ENCODE peak calls at places on chromosomes 12 and 14, in nine cellular contexts. One of them, this sample, is unnamed.

GRCh38 chr14:74065746-74066575 is 18.3 kb downstream of the ALDH6A1 start:
- DNase-seq in cardiac muscle cell: no peak
- DNase-seq in AG10803: no peak
- DNase-seq in ascending aorta: no peak
- DNase-seq in uterus: no peak
- DNase-seq in fibroblast of lung: peak; percentile 75
- DNase-seq in naive thymus-derived CD4-positive, alpha-beta T cell: no peak
- DNase-seq in CD8-positive, alpha-beta T cell: no peak
- DNase-seq in cardiac fibroblast: peak; percentile 40
- DNase-seq in this sample: no peak

GRCh38 chr12:29609431-29610215 is 112.1 kb upstream of the OVCH1 start:
- DNase-seq in cardiac muscle cell: peak; percentile 61
- DNase-seq in AG10803: no peak
- DNase-seq in ascending aorta: no peak
- DNase-seq in uterus: no peak
- DNase-seq in fibroblast of lung: no peak
- DNase-seq in naive thymus-derived CD4-positive, alpha-beta T cell: no peak
- DNase-seq in CD8-positive, alpha-beta T cell: no peak
- DNase-seq in cardiac fibroblast: peak; percentile 60
- DNase-seq in this sample: no peak

GRCh38 chr14:22556021-22556989 is 32.7 kb downstream of the DAD1 start:
- DNase-seq in cardiac muscle cell: no peak
- DNase-seq in AG10803: peak; percentile 62
- DNase-seq in ascending aorta: no peak
- DNase-seq in uterus: peak; percentile 65
- DNase-seq in fibroblast of lung: peak; percentile 65
- DNase-seq in naive thymus-derived CD4-positive, alpha-beta T cell: peak; percentile 99
- DNase-seq in CD8-positive, alpha-beta T cell: peak; percentile 93
- DNase-seq in cardiac fibroblast: peak; percentile 50
- DNase-seq in this sample: no peak

GRCh38 chr12:88036368-88036965 is 7.3 kb upstream of the C12orf50 start:
- DNase-seq in cardiac muscle cell: no peak
- DNase-seq in AG10803: peak; percentile 76
- DNase-seq in ascending aorta: no peak
- DNase-seq in uterus: no peak
- DNase-seq in fibroblast of lung: peak; percentile 66
- DNase-seq in naive thymus-derived CD4-positive, alpha-beta T cell: no peak
- DNase-seq in CD8-positive, alpha-beta T cell: no peak
- DNase-seq in cardiac fibroblast: peak; percentile 30
- DNase-seq in this sample: peak; percentile 31

GRCh38 chr12:52455818-52456217 is 3.9 kb upstream of the KRT6B start:
- DNase-seq in cardiac muscle cell: no peak
- DNase-seq in AG10803: no peak
- DNase-seq in ascending aorta: no peak
- DNase-seq in uterus: no peak
- DNase-seq in fibroblast of lung: peak; percentile 11
- DNase-seq in naive thymus-derived CD4-positive, alpha-beta T cell: no peak
- DNase-seq in CD8-positive, alpha-beta T cell: no peak
- DNase-seq in cardiac fibroblast: peak; percentile 86
- DNase-seq in this sample: no peak

GRCh38 chr14:77730976-77731497 is 23.1 kb downstream of the SLIRP start:
- DNase-seq in cardiac muscle cell: no peak
- DNase-seq in AG10803: peak; percentile 69
- DNase-seq in ascending aorta: no peak
- DNase-seq in uterus: no peak
- DNase-seq in fibroblast of lung: peak; percentile 45
- DNase-seq in naive thymus-derived CD4-positive, alpha-beta T cell: no peak
- DNase-seq in CD8-positive, alpha-beta T cell: no peak
- DNase-seq in cardiac fibroblast: no peak
- DNase-seq in this sample: no peak

GRCh38 chr12:40942326-40942725 is 245.8 kb upstream of the PDZRN4 start:
- DNase-seq in cardiac muscle cell: peak; percentile 33
- DNase-seq in AG10803: peak; percentile 23
- DNase-seq in ascending aorta: no peak
- DNase-seq in uterus: no peak
- DNase-seq in fibroblast of lung: no peak
- DNase-seq in naive thymus-derived CD4-positive, alpha-beta T cell: no peak
- DNase-seq in CD8-positive, alpha-beta T cell: no peak
- DNase-seq in cardiac fibroblast: no peak
- DNase-seq in this sample: no peak

GRCh38 chr14:68065322-68065721 is 245.7 kb downstream of the RAD51B start:
- DNase-seq in cardiac muscle cell: no peak
- DNase-seq in AG10803: no peak
- DNase-seq in ascending aorta: no peak
- DNase-seq in uterus: no peak
- DNase-seq in fibroblast of lung: no peak
- DNase-seq in naive thymus-derived CD4-positive, alpha-beta T cell: no peak
- DNase-seq in CD8-positive, alpha-beta T cell: no peak
- DNase-seq in cardiac fibroblast: no peak
- DNase-seq in this sample: no peak

GRCh38 chr12:98137278-98137677 is 378.1 kb upstream of the TMPO start:
- DNase-seq in cardiac muscle cell: no peak
- DNase-seq in AG10803: no peak
- DNase-seq in ascending aorta: no peak
- DNase-seq in uterus: no peak
- DNase-seq in fibroblast of lung: no peak
- DNase-seq in naive thymus-derived CD4-positive, alpha-beta T cell: no peak
- DNase-seq in CD8-positive, alpha-beta T cell: no peak
- DNase-seq in cardiac fibroblast: no peak
- DNase-seq in this sample: no peak

GRCh38 chr12:45050751-45051489 is at the start of gene DBX2:
- DNase-seq in cardiac muscle cell: peak; percentile 52
- DNase-seq in AG10803: no peak
- DNase-seq in ascending aorta: no peak
- DNase-seq in uterus: no peak
- DNase-seq in fibroblast of lung: peak; percentile 1
- DNase-seq in naive thymus-derived CD4-positive, alpha-beta T cell: no peak
- DNase-seq in CD8-positive, alpha-beta T cell: no peak
- DNase-seq in cardiac fibroblast: peak; percentile 1
- DNase-seq in this sample: no peak

GRCh38 chr14:52314521-52315354 is 626 bp downstream of the PTGER2 start:
- DNase-seq in cardiac muscle cell: peak; percentile 31
- DNase-seq in AG10803: peak; percentile 20
- DNase-seq in ascending aorta: no peak
- DNase-seq in uterus: peak; percentile 36
- DNase-seq in fibroblast of lung: no peak
- DNase-seq in naive thymus-derived CD4-positive, alpha-beta T cell: peak; percentile 37
- DNase-seq in CD8-positive, alpha-beta T cell: peak; percentile 16
- DNase-seq in cardiac fibroblast: no peak
- DNase-seq in this sample: no peak

GRCh38 chr14:52313903-52314481 is at the start of gene PTGER2:
- DNase-seq in cardiac muscle cell: peak; percentile 64
- DNase-seq in AG10803: peak; percentile 80
- DNase-seq in ascending aorta: peak; percentile 60
- DNase-seq in uterus: peak; percentile 92
- DNase-seq in fibroblast of lung: peak; percentile 96
- DNase-seq in naive thymus-derived CD4-positive, alpha-beta T cell: peak; percentile 46
- DNase-seq in CD8-positive, alpha-beta T cell: peak; percentile 66
- DNase-seq in cardiac fibroblast: peak; percentile 92
- DNase-seq in this sample: peak; percentile 95

GRCh38 chr14:52315355-52315718 is 1.2 kb downstream of the PTGER2 start:
- DNase-seq in cardiac muscle cell: no peak
- DNase-seq in AG10803: no peak
- DNase-seq in ascending aorta: no peak
- DNase-seq in uterus: peak; percentile 34
- DNase-seq in fibroblast of lung: peak; percentile 72
- DNase-seq in naive thymus-derived CD4-positive, alpha-beta T cell: peak; percentile 35
- DNase-seq in CD8-positive, alpha-beta T cell: no peak
- DNase-seq in cardiac fibroblast: peak; percentile 35
- DNase-seq in this sample: no peak

GRCh38 chr14:52313493-52313881 is 625 bp upstream of the PTGER2 start:
- DNase-seq in cardiac muscle cell: no peak
- DNase-seq in AG10803: peak; percentile 25
- DNase-seq in ascending aorta: no peak
- DNase-seq in uterus: no peak
- DNase-seq in fibroblast of lung: peak; percentile 61
- DNase-seq in naive thymus-derived CD4-positive, alpha-beta T cell: peak; percentile 27
- DNase-seq in CD8-positive, alpha-beta T cell: no peak
- DNase-seq in cardiac fibroblast: no peak
- DNase-seq in this sample: no peak

DNA sequence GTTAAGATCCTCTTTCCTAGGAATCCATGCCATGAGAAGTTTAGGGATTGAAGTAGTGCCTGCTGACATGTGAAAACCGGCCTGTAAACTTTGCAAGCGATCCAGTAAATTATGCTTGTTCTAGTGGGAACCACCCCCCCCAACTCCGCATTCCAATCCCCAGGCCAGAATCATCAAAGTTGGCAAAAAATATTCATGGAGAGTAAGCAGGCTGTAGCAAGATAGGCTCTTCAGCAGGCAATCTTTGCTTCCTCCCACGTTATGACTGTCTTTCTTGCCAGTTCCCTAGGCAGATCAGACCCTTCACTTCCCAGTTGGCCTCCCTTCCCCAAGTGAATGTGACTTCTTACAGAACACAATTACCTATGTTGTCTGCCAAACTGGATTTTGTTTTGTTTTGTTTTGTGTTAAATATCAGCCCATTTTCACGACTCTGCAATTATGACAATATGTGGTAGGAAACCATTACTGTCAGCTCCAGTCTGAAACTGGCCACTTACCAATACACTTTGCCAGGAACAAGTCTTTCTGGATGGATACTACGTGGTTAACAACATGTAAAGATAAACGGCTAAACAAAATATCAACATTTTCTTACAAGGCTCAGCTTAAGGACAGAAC is 1.1 kb upstream of the PTGER2 start:
- DNase-seq in cardiac muscle cell: no peak
- DNase-seq in AG10803: peak; percentile 68
- DNase-seq in ascending aorta: no peak
- DNase-seq in uterus: peak; percentile 47
- DNase-seq in fibroblast of lung: peak; percentile 91
- DNase-seq in naive thymus-derived CD4-positive, alpha-beta T cell: no peak
- DNase-seq in CD8-positive, alpha-beta T cell: no peak
- DNase-seq in cardiac fibroblast: peak; percentile 56
- DNase-seq in this sample: peak; percentile 58
- H3K4me3 ChIP-seq in cardiac muscle cell: no peak overlapping the region
- H3K4me3 ChIP-seq in AG10803: peak overlapping the region; percentile 77
- H3K4me3 ChIP-seq in ascending aorta: no peak overlapping the region
- H3K4me3 ChIP-seq in uterus: peak overlapping the region; percentile 50
- H3K4me3 ChIP-seq in fibroblast of lung: peak overlapping the region; percentile 94
- H3K4me3 ChIP-seq in naive thymus-derived CD4-positive, alpha-beta T cell: peak overlapping the region; percentile 80
- H3K4me3 ChIP-seq in CD8-positive, alpha-beta T cell: peak overlapping the region; percentile 85
- H3K4me3 ChIP-seq in cardiac fibroblast: no peak overlapping the region
- H3K4me3 ChIP-seq in this sample: peak overlapping the region; percentile 93

DNA sequence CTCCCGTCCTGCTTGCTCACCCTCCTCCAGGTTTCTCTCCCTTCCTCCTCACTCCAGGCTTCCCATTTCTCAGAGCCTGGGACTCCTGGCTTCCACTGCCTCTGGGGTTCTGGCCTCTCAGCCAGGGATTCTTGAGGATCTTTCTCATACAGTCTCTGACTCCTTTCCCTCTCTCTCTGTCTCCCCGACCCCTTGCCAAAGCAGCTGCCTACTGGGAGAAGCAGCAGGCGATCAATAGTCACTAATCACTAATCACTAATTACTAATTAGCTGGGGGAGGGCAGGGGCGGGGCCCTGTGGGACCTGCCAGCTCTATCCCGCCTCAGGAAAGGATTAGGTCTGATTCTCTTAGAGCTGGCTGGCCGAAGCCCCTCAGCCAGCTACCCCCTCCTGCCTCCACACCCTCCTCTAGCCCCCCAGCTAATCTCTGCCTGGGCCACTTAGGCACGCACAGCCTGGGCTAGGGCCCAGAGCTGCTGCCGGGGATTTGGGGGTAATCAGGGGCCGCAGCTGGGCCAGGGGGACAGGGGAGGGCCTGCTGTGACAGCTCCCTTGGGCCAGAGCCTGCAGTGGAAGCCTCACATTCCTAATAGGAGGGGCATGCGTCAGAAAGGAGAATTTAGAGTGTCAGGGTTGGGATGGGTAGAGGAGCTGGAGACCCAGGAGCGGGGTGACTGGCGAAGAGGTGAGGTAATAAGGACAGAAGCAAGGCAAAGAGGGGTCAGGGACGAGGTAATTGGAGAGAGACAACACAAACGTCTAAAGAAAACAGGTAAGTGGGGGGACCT is 2.8 kb downstream of the NXPH4 start:
- DNase-seq in cardiac muscle cell: no peak
- DNase-seq in AG10803: no peak
- DNase-seq in ascending aorta: no peak
- DNase-seq in uterus: no peak
- DNase-seq in fibroblast of lung: no peak
- DNase-seq in naive thymus-derived CD4-positive, alpha-beta T cell: no peak
- DNase-seq in CD8-positive, alpha-beta T cell: no peak
- DNase-seq in cardiac fibroblast: no peak
- DNase-seq in this sample: no peak
- H3K4me3 ChIP-seq in cardiac muscle cell: no peak overlapping the region
- H3K4me3 ChIP-seq in AG10803: no peak overlapping the region
- H3K4me3 ChIP-seq in ascending aorta: no peak overlapping the region
- H3K4me3 ChIP-seq in uterus: no peak overlapping the region
- H3K4me3 ChIP-seq in fibroblast of lung: no peak overlapping the region
- H3K4me3 ChIP-seq in naive thymus-derived CD4-positive, alpha-beta T cell: no peak overlapping the region
- H3K4me3 ChIP-seq in CD8-positive, alpha-beta T cell: no peak overlapping the region
- H3K4me3 ChIP-seq in cardiac fibroblast: no peak overlapping the region
- H3K4me3 ChIP-seq in this sample: no peak overlapping the region

GRCh38 chr14:101151226-101151929 is 247.9 kb upstream of the RTL1 start:
- DNase-seq in cardiac muscle cell: no peak
- DNase-seq in AG10803: no peak
- DNase-seq in ascending aorta: no peak
- DNase-seq in uterus: no peak
- DNase-seq in fibroblast of lung: no peak
- DNase-seq in naive thymus-derived CD4-positive, alpha-beta T cell: no peak
- DNase-seq in CD8-positive, alpha-beta T cell: no peak
- DNase-seq in cardiac fibroblast: no peak
- DNase-seq in this sample: no peak
- H3K4me3 ChIP-seq in cardiac muscle cell: no peak overlapping the region
- H3K4me3 ChIP-seq in AG10803: peak overlapping the region; percentile 10
- H3K4me3 ChIP-seq in ascending aorta: no peak overlapping the region
- H3K4me3 ChIP-seq in uterus: no peak overlapping the region
- H3K4me3 ChIP-seq in fibroblast of lung: no peak overlapping the region
- H3K4me3 ChIP-seq in naive thymus-derived CD4-positive, alpha-beta T cell: no peak overlapping the region
- H3K4me3 ChIP-seq in CD8-positive, alpha-beta T cell: no peak overlapping the region
- H3K4me3 ChIP-seq in cardiac fibroblast: no peak overlapping the region
- H3K4me3 ChIP-seq in this sample: no peak overlapping the region

GRCh38 chr12:91181053-91181452 is 1.6 kb downstream of the DCN start:
- DNase-seq in cardiac muscle cell: no peak
- DNase-seq in AG10803: peak; percentile 41
- DNase-seq in ascending aorta: no peak
- DNase-seq in uterus: no peak
- DNase-seq in fibroblast of lung: peak; percentile 72
- DNase-seq in naive thymus-derived CD4-positive, alpha-beta T cell: no peak
- DNase-seq in CD8-positive, alpha-beta T cell: no peak
- DNase-seq in cardiac fibroblast: peak; percentile 70
- DNase-seq in this sample: no peak

GRCh38 chr12:91178801-91179200 is 3.8 kb downstream of the DCN start:
- DNase-seq in cardiac muscle cell: no peak
- DNase-seq in AG10803: peak; percentile 15
- DNase-seq in ascending aorta: no peak
- DNase-seq in uterus: no peak
- DNase-seq in fibroblast of lung: no peak
- DNase-seq in naive thymus-derived CD4-positive, alpha-beta T cell: no peak
- DNase-seq in CD8-positive, alpha-beta T cell: no peak
- DNase-seq in cardiac fibroblast: no peak
- DNase-seq in this sample: no peak

GRCh38 chr12:91179315-91179714 is 3.3 kb downstream of the DCN start:
- DNase-seq in cardiac muscle cell: no peak
- DNase-seq in AG10803: peak; percentile 62
- DNase-seq in ascending aorta: no peak
- DNase-seq in uterus: peak; percentile 34
- DNase-seq in fibroblast of lung: peak; percentile 66
- DNase-seq in naive thymus-derived CD4-positive, alpha-beta T cell: no peak
- DNase-seq in CD8-positive, alpha-beta T cell: no peak
- DNase-seq in cardiac fibroblast: peak; percentile 67
- DNase-seq in this sample: no peak

GRCh38 chr12:91180162-91180561 is 2.5 kb downstream of the DCN start:
- DNase-seq in cardiac muscle cell: no peak
- DNase-seq in AG10803: no peak
- DNase-seq in ascending aorta: no peak
- DNase-seq in uterus: no peak
- DNase-seq in fibroblast of lung: no peak
- DNase-seq in naive thymus-derived CD4-positive, alpha-beta T cell: no peak
- DNase-seq in CD8-positive, alpha-beta T cell: no peak
- DNase-seq in cardiac fibroblast: no peak
- DNase-seq in this sample: no peak

GRCh38 chr12:91180577-91180976 is 2.0 kb downstream of the DCN start:
- DNase-seq in cardiac muscle cell: no peak
- DNase-seq in AG10803: peak; percentile 95
- DNase-seq in ascending aorta: no peak
- DNase-seq in uterus: no peak
- DNase-seq in fibroblast of lung: peak; percentile 90
- DNase-seq in naive thymus-derived CD4-positive, alpha-beta T cell: no peak
- DNase-seq in CD8-positive, alpha-beta T cell: no peak
- DNase-seq in cardiac fibroblast: peak; percentile 87
- DNase-seq in this sample: no peak
- H3K4me3 ChIP-seq in cardiac muscle cell: no peak overlapping the region
- H3K4me3 ChIP-seq in AG10803: peak overlapping the region; percentile 72
- H3K4me3 ChIP-seq in ascending aorta: peak overlapping the region; percentile 39
- H3K4me3 ChIP-seq in uterus: peak overlapping the region; percentile 52
- H3K4me3 ChIP-seq in fibroblast of lung: peak overlapping the region; percentile 75
- H3K4me3 ChIP-seq in naive thymus-derived CD4-positive, alpha-beta T cell: no peak overlapping the region
- H3K4me3 ChIP-seq in CD8-positive, alpha-beta T cell: no peak overlapping the region
- H3K4me3 ChIP-seq in cardiac fibroblast: peak overlapping the region; percentile 39
- H3K4me3 ChIP-seq in this sample: peak overlapping the region; percentile 53

This sample was measured in skeletal muscle cell.